ENCODE peak calls at places on chromosomes 16 and 17, in ten cellular contexts. K is heart left ventricle, H is tibial artery, N is ovary, W is upper lobe of right lung, D is sigmoid colon, X is AG09309, E is GM23338, F is AG10803, C is body of pancreas. A is an unnamed sample.

GRCh38 chr17:81465912-81466311 is 46.7 kb downstream of the ACTG1 start:
- DNase-seq in D (no peak), W (no peak), C (no peak), H (no peak), N (no peak), K (no peak), F (no peak), X (no peak), E (no peak), A (no peak)

GRCh38 chr16:41439-42068 is 11.9 kb downstream of the POLR3K start:
- DNase-seq in F (no peak), K (no peak), W (no peak), H (no peak), X (no peak), E (no peak), N (no peak), D (no peak), C (no peak), A (no peak)

GRCh38 chr16:67431805-67432476 is 1.0 kb downstream of the HSD11B2 start:
- DNase-seq in E (peak; percentile 65), F (no peak), X (no peak), W (no peak), D (no peak), C (no peak), H (no peak), N (no peak), K (no peak), A (no peak)

GRCh38 chr17:44543213-44543904 is 13.9 kb upstream of the FZD2 start:
- DNase-seq in C (no peak), E (peak; percentile 99), X (peak; percentile 77), F (peak; percentile 95), W (no peak), H (no peak), N (no peak), K (no peak), D (no peak), A (no peak)

GRCh38 chr17:44362964-44363612 is 565 bp downstream of the FAM171A2 start:
- DNase-seq in D (no peak), E (peak; percentile 53), N (no peak), C (no peak), H (peak; percentile 65), F (no peak), K (no peak), W (peak; percentile 64), X (no peak), A (no peak)

GRCh38 chr17:67260051-67260987 is 15.3 kb upstream of the HELZ start:
- DNase-seq in E (no peak), W (peak; percentile 69), H (no peak), F (peak; percentile 86), K (no peak), D (peak; percentile 77), C (peak; percentile 67), N (peak; percentile 59), X (peak; percentile 51), A (no peak)

GRCh38 chr17:30229012-30229411 is 6.5 kb downstream of the SLC6A4 start:
- DNase-seq in K (no peak), W (no peak), C (no peak), N (no peak), X (peak; percentile 7), F (peak; percentile 68), E (no peak), D (no peak), H (no peak), A (no peak)

GRCh38 chr17:62892870-62893338 is 73.1 kb upstream of the TANC2 start:
- DNase-seq in F (peak; percentile 79), X (peak; percentile 40), D (peak; percentile 72), H (no peak), E (peak; percentile 40), N (no peak), C (peak; percentile 56), K (peak; percentile 54), W (peak; percentile 72), A (no peak)

GRCh38 chr17:66466933-66467367 is 164.5 kb downstream of the PRKCA start:
- DNase-seq in N (peak; percentile 50), X (peak; percentile 97), K (peak; percentile 35), D (peak; percentile 74), F (peak; percentile 100), H (no peak), C (peak; percentile 39), W (no peak), E (peak; percentile 26), A (peak; percentile 25)

GRCh38 chr16:2159052-2159838 is 3.7 kb downstream of the TRAF7 start:
- DNase-seq in K (no peak), E (no peak), D (peak; percentile 94), F (peak; percentile 65), C (no peak), X (no peak), H (peak; percentile 80), N (peak; percentile 70), W (no peak), A (no peak)

GRCh38 chr16:50697881-50698767 is 4.7 kb downstream of the NOD2 start:
- DNase-seq in N (no peak), H (peak; percentile 69), K (peak; percentile 54), X (no peak), F (peak; percentile 33), C (peak; percentile 52), D (no peak), W (no peak), E (no peak), A (no peak)

GRCh38 chr17:80984749-80985148 is 6.9 kb upstream of the CHMP6 start:
- DNase-seq in C (no peak), X (peak; percentile 91), F (peak; percentile 98), K (no peak), H (peak; percentile 89), E (peak; percentile 83), N (no peak), W (no peak), D (no peak), A (no peak)

GRCh38 chr16:19929062-19929511 is 44.4 kb upstream of the GPRC5B start:
- DNase-seq in N (no peak), C (no peak), K (no peak), X (no peak), D (no peak), W (no peak), F (no peak), E (no peak), H (no peak), A (no peak)

GRCh38 chr16:89829630-89830437 is 1.6 kb downstream of the SPIRE2 start:
- DNase-seq in F (no peak), E (no peak), N (no peak), W (no peak), D (no peak), H (no peak), K (no peak), C (no peak), X (no peak), A (no peak)

GRCh38 chr16:79801550-79802090 is 201.1 kb upstream of the MAF start:
- DNase-seq in K (no peak), C (no peak), W (no peak), X (no peak), E (no peak), F (no peak), N (no peak), H (no peak), D (no peak), A (no peak)
- H3K4me3 ChIP-seq in K (no peak overlapping the region), C (no peak overlapping the region), W (no peak overlapping the region), X (no peak overlapping the region), E (no peak overlapping the region), F (no peak overlapping the region), N (no peak overlapping the region), H (no peak overlapping the region), D (no peak overlapping the region), A (no peak overlapping the region)

DNA sequence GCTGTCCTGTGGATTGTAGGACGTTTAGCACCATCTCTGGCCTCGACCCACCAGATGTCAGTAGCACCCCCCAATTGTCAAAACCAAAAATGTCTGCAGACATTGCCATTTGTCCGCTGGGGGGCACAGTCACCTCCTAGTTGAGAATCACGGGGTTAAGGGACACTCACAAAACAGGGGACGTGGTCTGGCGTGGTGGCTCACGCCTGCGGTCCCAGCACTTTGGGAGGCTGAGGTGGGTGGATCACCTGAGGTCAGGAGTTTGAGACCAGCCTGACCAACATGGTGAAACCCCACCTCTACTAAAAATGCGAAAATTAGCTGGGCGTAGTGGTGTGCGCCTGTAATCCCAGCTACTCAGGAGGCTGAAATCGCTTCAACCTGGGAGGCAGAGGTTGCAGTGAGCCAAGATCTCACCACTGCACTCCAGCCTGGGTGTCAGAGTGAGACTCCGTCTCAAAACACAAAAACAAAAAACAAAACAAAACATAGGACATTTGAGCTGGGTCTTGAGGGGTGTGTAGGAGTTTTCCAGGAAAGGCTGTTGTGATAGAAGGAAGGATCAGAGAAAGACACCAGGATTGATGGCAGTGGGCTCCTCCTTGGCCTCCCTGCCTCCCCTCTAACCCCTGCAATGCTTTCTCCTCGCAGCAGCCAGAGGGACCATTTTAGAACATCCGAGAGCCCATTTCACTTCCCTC is 171.8 kb upstream of the GSE1 start:
- DNase-seq in E (peak; percentile 53), W (no peak), K (no peak), X (no peak), N (no peak), C (no peak), D (no peak), H (no peak), F (no peak), A (no peak)
- TF ChIP-seq CTCF in E (peak; percentile 26), W (no peak), K (no peak), X (no peak), N (no peak), C (no peak), D (no peak), H (no peak), F (no peak), A (peak; percentile 49)

GRCh38 chr17:61411944-61412859 is 12.6 kb downstream of the TBX2 start:
- DNase-seq in W (peak; percentile 92), F (peak; percentile 71), N (peak; percentile 86), X (no peak), C (peak; percentile 63), E (peak; percentile 78), K (peak; percentile 77), H (peak; percentile 92), D (peak; percentile 90), A (no peak)

GRCh38 chr17:61414141-61414935 is 14.7 kb downstream of the TBX2 start:
- DNase-seq in C (no peak), N (peak; percentile 33), H (peak; percentile 73), E (no peak), K (peak; percentile 54), F (no peak), X (no peak), D (peak; percentile 57), W (peak; percentile 76), A (no peak)

GRCh38 chr17:61412860-61413653 is 13.4 kb downstream of the TBX2 start:
- DNase-seq in C (no peak), H (peak; percentile 70), E (peak; percentile 64), D (peak; percentile 63), X (no peak), N (peak; percentile 30), W (no peak), F (no peak), K (peak; percentile 27), A (no peak)

GRCh38 chr17:61414936-61415251 is 15.3 kb downstream of the TBX2 start:
- DNase-seq in F (no peak), H (no peak), K (peak; percentile 17), N (no peak), X (no peak), E (no peak), C (no peak), W (no peak), D (no peak), A (no peak)

GRCh38 chr17:61413654-61414133 is 14.1 kb downstream of the TBX2 start:
- DNase-seq in W (no peak), N (no peak), F (no peak), C (no peak), K (no peak), D (peak; percentile 40), X (no peak), E (no peak), H (no peak), A (no peak)
- H3K4me3 ChIP-seq in W (peak overlapping the region; percentile 73), N (no peak overlapping the region), F (no peak overlapping the region), C (no peak overlapping the region), K (no peak overlapping the region), D (no peak overlapping the region), X (no peak overlapping the region), E (peak overlapping the region; percentile 77), H (peak overlapping the region; percentile 66), A (no peak overlapping the region)

GRCh38 chr17:3966720-3967363 is 2.6 kb upstream of the ATP2A3 start:
- DNase-seq in X (no peak), N (no peak), D (no peak), H (no peak), K (no peak), F (no peak), W (no peak), C (peak; percentile 85), E (no peak), A (no peak)
- TF ChIP-seq CTCF in X (no peak), N (no peak), D (no peak), H (no peak), K (no peak), F (no peak), W (no peak), C (peak; percentile 60), E (no peak), A (no peak)

A was measured in GM12864.